ENCODE peak calls at places on chromosomes 13 and 19, in six cellular contexts. W, J, O, Z, S and B are unnamed samples.

GRCh38 chr13:79404361-79404760 is 1.7 kb downstream of the RBM26 start:
- DNase-seq in W (no peak), J (no peak), Z (no peak), O (no peak), S (no peak), B (no peak)

GRCh38 chr19:11196406-11197287 is 698 bp downstream of the KANK2 start:
- DNase-seq in W (peak), S (peak), Z (no peak), J (no peak), O (no peak), B (peak)

GRCh38 chr13:73939071-73939380 is 195.2 kb downstream of the KLF12 start:
- DNase-seq in S (no peak), Z (no peak), W (no peak), J (no peak), O (no peak), B (no peak)

GRCh38 chr13:91111476-91112190 is 235.9 kb upstream of the MIR17HG start:
- DNase-seq in Z (no peak), J (no peak), W (no peak), S (no peak), O (no peak), B (no peak)

GRCh38 chr19:16429066-16429758 is 42.6 kb downstream of the EPS15L1 start:
- DNase-seq in S (no peak), O (peak), Z (peak), J (no peak), W (peak), B (no peak)

GRCh38 chr13:24663089-24663395 is 17.2 kb upstream of the ATP12A start:
- DNase-seq in W (no peak), O (no peak), J (no peak), S (no peak), Z (no peak), B (no peak)

GRCh38 chr19:38970664-38971532 is 4.6 kb downstream of the FBXO17 start:
- DNase-seq in Z (no peak), W (no peak), S (no peak), O (no peak), J (peak), B (peak)

GRCh38 chr13:102999498-102999897 is 66.7 kb downstream of the SLC10A2 start:
- DNase-seq in O (no peak), W (no peak), J (no peak), S (no peak), Z (no peak), B (no peak)

GRCh38 chr19:39163621-39164020 is 33.1 kb upstream of the NCCRP1 start:
- DNase-seq in W (no peak), J (no peak), S (no peak), O (no peak), Z (no peak), B (no peak)

GRCh38 chr13:28729541-28729940 is 10.8 kb upstream of the SLC46A3 start:
- DNase-seq in W (no peak), Z (no peak), J (no peak), O (no peak), S (no peak), B (no peak)

GRCh38 chr19:38003427-38004099 is 96.6 kb downstream of the SIPA1L3 start:
- DNase-seq in O (peak), J (no peak), W (peak), Z (peak), S (peak), B (peak)

GRCh38 chr19:46717716-46718143 is 816 bp upstream of the PRKD2 start:
- DNase-seq in W (no peak), J (no peak), S (no peak), O (no peak), Z (no peak), B (peak)

GRCh38 chr13:75263741-75264407 is 218.1 kb downstream of the TBC1D4 start:
- DNase-seq in S (peak), Z (peak), O (no peak), W (no peak), J (no peak), B (peak)

GRCh38 chr13:78972561-78972960 is 313.6 kb upstream of the OBI1 start:
- DNase-seq in J (no peak), W (no peak), O (no peak), S (no peak), Z (no peak), B (no peak)

GRCh38 chr19:8515317-8515716 is 1.4 kb upstream of the ZNF414 start:
- DNase-seq in J (no peak), O (no peak), Z (no peak), W (no peak), S (no peak), B (no peak)

GRCh38 chr19:54448037-54448773 is 794 bp upstream of the LENG8 start:
- DNase-seq in J (peak), O (no peak), W (peak), S (peak), Z (peak), B (peak)

GRCh38 chr13:25783480-25784081 is 268.2 kb downstream of the SHISA2 start:
- DNase-seq in J (no peak), O (no peak), Z (no peak), S (no peak), W (no peak), B (no peak)

GRCh38 chr19:14383898-14384669 is 2.8 kb downstream of the ADGRE5 start:
- DNase-seq in O (no peak), J (no peak), S (peak), W (no peak), Z (peak), B (peak)

GRCh38 chr19:17307876-17308377 is 1.4 kb upstream of the DDA1 start:
- DNase-seq in J (no peak), Z (no peak), W (no peak), O (no peak), S (no peak), B (no peak)

GRCh38 chr19:39915101-39915847 is 19.2 kb downstream of the FCGBP start:
- DNase-seq in W (no peak), S (no peak), J (no peak), Z (no peak), O (no peak), B (no peak)

DNA sequence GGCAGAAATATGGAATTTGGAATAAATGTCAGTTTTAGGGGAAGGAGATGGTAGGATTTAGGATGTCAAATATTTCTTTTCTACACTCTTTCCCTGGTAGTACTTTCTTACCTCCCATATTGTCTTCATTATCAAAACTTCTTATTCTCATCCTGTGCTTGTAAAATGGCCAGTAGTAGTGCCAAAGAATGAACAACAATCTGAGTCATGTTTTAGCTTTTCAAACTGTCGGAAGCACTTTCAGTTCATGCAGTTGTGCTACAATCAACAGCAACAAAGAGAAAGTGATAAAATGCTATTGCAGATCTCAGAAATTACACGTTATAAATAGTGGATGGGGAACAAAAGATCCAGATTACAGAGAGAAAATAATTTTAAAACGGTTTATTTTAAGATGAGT is 193.7 kb upstream of the RXFP2 start:
- DNase-seq in S (no peak), J (no peak), W (no peak), O (no peak), Z (no peak), B (peak)
- H3K4me3 ChIP-seq in S (no peak), J (no peak), W (no peak), O (no peak), Z (no peak), B (no peak)

DNA sequence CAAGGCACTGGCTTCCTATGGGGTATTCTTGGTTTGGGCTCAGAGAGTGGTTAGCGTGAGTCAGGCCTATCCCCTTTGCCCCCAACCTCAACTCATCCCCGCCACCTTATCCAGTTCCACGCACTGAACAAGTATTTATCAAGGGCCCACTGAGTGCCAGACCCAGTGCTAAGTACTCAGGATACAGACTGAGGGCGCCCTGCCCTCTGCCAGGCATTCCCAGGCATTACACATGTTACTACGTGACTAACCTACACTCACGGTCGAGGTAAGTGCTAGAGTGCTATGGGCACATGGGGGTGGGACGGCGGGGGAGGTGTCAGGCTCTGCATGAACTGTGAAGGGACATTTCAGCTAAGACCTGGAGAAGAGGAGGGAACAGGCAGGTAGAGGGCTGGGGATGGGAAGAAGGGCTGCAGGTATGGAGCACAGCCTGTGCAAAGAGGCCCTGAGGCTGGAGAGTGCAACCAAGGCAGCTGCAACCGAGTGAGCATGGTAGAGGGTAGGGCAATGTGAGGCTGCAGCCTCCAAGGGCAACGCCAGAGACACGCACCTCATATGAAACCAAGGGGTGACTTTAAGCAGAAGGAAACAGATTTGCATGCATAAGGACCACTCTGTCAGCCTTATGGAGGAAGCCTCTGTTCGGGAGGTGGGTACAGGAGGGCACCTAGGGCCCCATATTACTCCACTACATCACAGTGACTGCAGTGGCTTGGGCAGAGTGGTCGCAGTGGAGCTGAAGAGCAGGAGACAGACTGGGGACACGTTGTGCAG is 22.5 kb downstream of the DHRS12 start:
- DNase-seq in O (no peak), Z (peak), S (peak), J (peak), W (no peak), B (peak)
- TF ChIP-seq CTCF in O (no peak), Z (peak), S (peak), J (no peak), W (no peak), B (peak)

GRCh38 chr19:35123573-35123972 is 8.0 kb downstream of the FXYD3 start:
- DNase-seq in O (peak), J (no peak), Z (peak), S (no peak), W (no peak), B (peak)

GRCh38 chr19:35125270-35125717 is 9.6 kb downstream of the LGI4 start:
- DNase-seq in W (no peak), S (no peak), O (no peak), J (no peak), Z (no peak), B (no peak)

GRCh38 chr19:35125746-35126623 is 8.9 kb downstream of the LGI4 start:
- DNase-seq in W (no peak), Z (peak), S (no peak), O (no peak), J (no peak), B (no peak)

GRCh38 chr19:35122687-35123551 is 7.3 kb downstream of the FXYD3 start:
- DNase-seq in W (no peak), Z (peak), J (no peak), O (no peak), S (no peak), B (no peak)

GRCh38 chr19:35124098-35125060 is 8.8 kb downstream of the FXYD3 start:
- DNase-seq in O (peak), J (peak), W (peak), S (peak), Z (peak), B (peak)
- H3K4me3 ChIP-seq in O (no peak), J (peak), W (peak), S (peak), Z (no peak), B (peak)

GRCh38 chr13:48068036-48068435 is 26.9 kb downstream of the MED4 start:
- DNase-seq in O (no peak), W (no peak), J (no peak), Z (no peak), S (no peak), B (no peak)
- TF ChIP-seq CTCF in O (no peak), W (no peak), J (no peak), Z (no peak), S (no peak), B (no peak)